ENCODE peak calls at places on chromosomes 1 and 21, in ten cellular contexts. B, A, U, H, T, R, F, O, V and I are unnamed samples.

GRCh38 chr1:183932412-183932811 is 105.1 kb downstream of the COLGALT2 start:
- DNase-seq in B (peak), A (no peak), U (no peak), H (peak), T (peak), R (peak), F (peak), O (no peak), V (no peak), I (peak)

GRCh38 chr1:226076378-226076777 is 13.9 kb downstream of the H3-3A start:
- DNase-seq in B (no peak), A (no peak), U (no peak), H (no peak), T (no peak), R (no peak), F (no peak), O (no peak), V (no peak), I (no peak)

GRCh38 chr1:193229136-193229535 is 42.7 kb upstream of the B3GALT2 start:
- DNase-seq in B (no peak), A (no peak), U (no peak), H (no peak), T (no peak), R (no peak), F (no peak), O (no peak), V (no peak), I (no peak)

GRCh38 chr1:162359523-162360236 is 17.0 kb downstream of the SPATA46 start:
- DNase-seq in B (no peak), A (no peak), U (no peak), H (no peak), T (no peak), R (no peak), F (no peak), O (no peak), V (no peak), I (no peak)

GRCh38 chr1:96370752-96371151 is 350.8 kb upstream of the PTBP2 start:
- DNase-seq in B (no peak), A (no peak), U (no peak), H (no peak), T (no peak), R (no peak), F (no peak), O (no peak), V (no peak), I (no peak)

GRCh38 chr1:158115126-158115525 is 65.6 kb upstream of the CD1D start:
- DNase-seq in B (no peak), A (no peak), U (no peak), H (no peak), T (no peak), R (no peak), F (no peak), O (no peak), V (no peak), I (no peak)

GRCh38 chr21:36815284-36815683 is 116.4 kb downstream of the SIM2 start:
- DNase-seq in B (no peak), A (no peak), U (no peak), H (no peak), T (no peak), R (no peak), F (no peak), O (no peak), V (no peak), I (no peak)

GRCh38 chr1:59831529-59831928 is 16.8 kb downstream of the HOOK1 start:
- DNase-seq in B (no peak), A (no peak), U (no peak), H (no peak), T (no peak), R (no peak), F (no peak), O (no peak), V (no peak), I (no peak)

GRCh38 chr21:45078877-45079281 is 4.5 kb downstream of the ADARB1 start:
- DNase-seq in B (no peak), A (no peak), U (no peak), H (no peak), T (peak), R (no peak), F (no peak), O (no peak), V (no peak), I (peak)

GRCh38 chr1:214833357-214833756 is 230.4 kb downstream of the CENPF start:
- DNase-seq in B (no peak), A (no peak), U (no peak), H (no peak), T (no peak), R (no peak), F (no peak), O (no peak), V (no peak), I (no peak)

GRCh38 chr1:4060850-4061249 is 160.8 kb upstream of the C1orf174 start:
- DNase-seq in B (no peak), A (no peak), U (no peak), H (no peak), T (no peak), R (no peak), F (no peak), O (no peak), V (no peak), I (no peak)

GRCh38 chr1:157040802-157041201 is 4.7 kb downstream of the ARHGEF11 start:
- DNase-seq in B (no peak), A (no peak), U (no peak), H (no peak), T (no peak), R (no peak), F (no peak), O (no peak), V (no peak), I (no peak)

GRCh38 chr1:112803906-112804762 is 89.0 kb upstream of the PPM1J start:
- DNase-seq in B (peak), A (peak), U (no peak), H (peak), T (peak), R (no peak), F (peak), O (peak), V (peak), I (peak)

GRCh38 chr21:25999935-26000582 is 170.5 kb downstream of the APP start:
- DNase-seq in B (no peak), A (no peak), U (no peak), H (no peak), T (no peak), R (no peak), F (no peak), O (no peak), V (no peak), I (peak)

GRCh38 chr1:191343816-191344215 is 814.4 kb upstream of the RGS18 start:
- DNase-seq in B (no peak), A (no peak), U (no peak), H (no peak), T (no peak), R (no peak), F (no peak), O (no peak), V (no peak), I (no peak)

GRCh38 chr1:234911787-234912186 is 216.8 kb downstream of the TOMM20 start:
- DNase-seq in B (no peak), A (no peak), U (no peak), H (no peak), T (no peak), R (peak), F (no peak), O (no peak), V (no peak), I (no peak)

GRCh38 chr1:11842154-11843041 is 5.2 kb downstream of the NPPA start:
- DNase-seq in B (no peak), A (no peak), U (no peak), H (no peak), T (no peak), R (no peak), F (peak), O (peak), V (peak), I (peak)

GRCh38 chr1:10779201-10779600 is 17.2 kb downstream of the CASZ1 start:
- DNase-seq in B (no peak), A (peak), U (no peak), H (no peak), T (peak), R (no peak), F (no peak), O (no peak), V (no peak), I (peak)

GRCh38 chr1:59971464-59971911 is 44.9 kb upstream of the CYP2J2 start:
- DNase-seq in B (peak), A (peak), U (no peak), H (peak), T (peak), R (peak), F (peak), O (peak), V (peak), I (peak)

GRCh38 chr1:30787856-30788495 is 30.4 kb upstream of the LAPTM5 start:
- DNase-seq in B (no peak), A (no peak), U (no peak), H (no peak), T (no peak), R (no peak), F (no peak), O (no peak), V (no peak), I (no peak)

GRCh38 chr1:7983086-7983778 is 21.7 kb downstream of the PARK7 start:
- DNase-seq in B (no peak), A (no peak), U (no peak), H (no peak), T (no peak), R (no peak), F (no peak), O (no peak), V (no peak), I (no peak)

GRCh38 chr21:43956667-43957030 is 55.5 kb upstream of the TRAPPC10 start:
- DNase-seq in B (no peak), A (no peak), U (no peak), H (no peak), T (no peak), R (no peak), F (no peak), O (no peak), V (no peak), I (no peak)

GRCh38 chr21:35149698-35150097 is 100.6 kb upstream of the RUNX1 start:
- DNase-seq in B (no peak), A (no peak), U (no peak), H (no peak), T (no peak), R (no peak), F (no peak), O (no peak), V (no peak), I (no peak)

GRCh38 chr1:965526-966134 is 652 bp upstream of the PLEKHN1 start:
- DNase-seq in B (no peak), A (no peak), U (no peak), H (no peak), T (no peak), R (no peak), F (no peak), O (no peak), V (no peak), I (no peak)

GRCh38 chr1:179310271-179310670 is 16.7 kb downstream of the SOAT1 start:
- DNase-seq in B (no peak), A (no peak), U (no peak), H (no peak), T (no peak), R (no peak), F (no peak), O (no peak), V (no peak), I (no peak)

GRCh38 chr1:11057477-11057876 is 2.3 kb downstream of the SRM start:
- DNase-seq in B (no peak), A (no peak), U (no peak), H (no peak), T (no peak), R (no peak), F (no peak), O (no peak), V (no peak), I (no peak)

DNA sequence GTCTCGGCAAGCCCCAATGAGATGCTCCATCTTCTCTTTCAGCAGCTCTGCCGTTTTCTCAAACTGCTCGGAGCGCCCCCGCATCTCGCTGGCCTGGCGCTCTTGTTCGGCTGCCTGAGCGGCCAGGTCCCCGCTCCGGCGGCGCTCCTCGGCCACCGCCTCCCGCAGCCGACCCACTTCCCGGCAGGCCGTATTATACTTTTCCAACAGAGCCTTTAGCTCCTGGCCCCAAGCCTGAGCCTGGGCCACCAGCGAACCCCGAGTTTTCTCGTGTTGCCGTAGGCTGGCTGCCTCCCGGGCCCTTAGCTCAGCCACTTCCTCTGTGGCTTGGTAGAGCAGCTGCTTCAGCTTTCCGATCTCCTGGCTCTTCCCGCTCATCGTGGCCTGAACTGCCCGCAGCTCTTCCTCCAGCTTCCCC is 13.1 kb upstream of the PIAS3 start:
- DNase-seq in B (peak), A (no peak), U (no peak), H (no peak), T (peak), R (no peak), F (no peak), O (no peak), V (no peak), I (peak)
- H3K4me3 ChIP-seq in B (peak), A (no peak), U (peak), H (peak), T (peak), R (peak), F (peak), O (no peak), V (no peak), I (peak)

GRCh38 chr1:25042876-25043580 is 113.0 kb upstream of the RUNX3 start:
- DNase-seq in B (no peak), A (no peak), U (no peak), H (no peak), T (no peak), R (no peak), F (no peak), O (no peak), V (no peak), I (no peak)
- TF ChIP-seq EP300 in B (no peak), A (no peak), U (no peak), H (no peak), T (no peak), R (no peak), F (no peak), O (no peak), V (no peak), I (no peak)

GRCh38 chr1:87333692-87334347 is 5.1 kb downstream of the LMO4 start:
- DNase-seq in B (no peak), A (no peak), U (no peak), H (no peak), T (no peak), R (no peak), F (no peak), O (no peak), V (no peak), I (no peak)
- H3K4me3 ChIP-seq in B (peak), A (no peak), U (peak), H (peak), T (peak), R (peak), F (no peak), O (no peak), V (peak), I (peak)

DNA sequence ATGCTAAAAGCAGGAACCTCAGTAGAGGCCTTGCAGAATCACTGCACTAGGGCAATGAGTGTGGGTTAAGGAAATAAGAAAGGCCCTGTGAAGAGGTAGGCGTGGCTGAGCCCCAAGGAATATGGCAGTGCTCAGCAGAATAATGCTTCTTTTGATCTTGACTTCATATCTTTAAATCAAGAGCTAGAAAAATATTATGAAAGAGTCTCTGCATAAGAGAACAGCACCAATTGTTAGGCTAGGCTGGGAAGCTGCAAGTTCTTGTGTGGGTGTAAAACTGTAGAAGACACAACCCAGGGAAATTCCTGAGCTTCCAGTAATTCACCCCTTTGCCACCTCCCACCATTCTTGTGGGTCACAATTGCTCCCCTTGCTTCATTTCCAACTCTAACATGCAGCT is 50.0 kb downstream of the CLCA4 start:
- DNase-seq in B (no peak), A (no peak), U (no peak), H (no peak), T (no peak), R (no peak), F (no peak), O (no peak), V (no peak), I (no peak)
- TF ChIP-seq EP300 in B (no peak), A (no peak), U (no peak), H (no peak), T (no peak), R (no peak), F (no peak), O (no peak), V (no peak), I (no peak)

GRCh38 chr21:38804030-38804616 is 1.6 kb upstream of the ETS2 start:
- DNase-seq in B (no peak), A (no peak), U (no peak), H (no peak), T (no peak), R (no peak), F (no peak), O (no peak), V (no peak), I (no peak)
- H3K4me3 ChIP-seq in B (no peak), A (peak), U (no peak), H (no peak), T (no peak), R (no peak), F (no peak), O (no peak), V (no peak), I (no peak)